ENCODE peak calls at places on chromosomes 2 and 18, in seven cellular contexts. W is mucosa of descending colon, S is stomach, F is astrocyte of the cerebellum, T is pancreas, A is fibroblast of villous mesenchyme, X is uterus. I is an unnamed sample.

GRCh38 chr18:63676526-63676925 is 14.8 kb upstream of the SERPINB3 start:
- DNase-seq in W (no peak), S (peak), F (no peak), T (no peak), A (no peak), X (no peak), I (no peak)

GRCh38 chr2:46053502-46054094 is 243.6 kb upstream of the EPAS1 start:
- DNase-seq in W (no peak), S (no peak), F (no peak), T (no peak), A (no peak), X (no peak), I (no peak)

GRCh38 chr18:40612356-40612755 is 1342.7 kb upstream of the PIK3C3 start:
- DNase-seq in W (no peak), S (no peak), F (no peak), T (no peak), A (no peak), X (no peak), I (no peak)

GRCh38 chr2:202060218-202060617 is 12.8 kb upstream of the KIAA2012 start:
- DNase-seq in W (no peak), S (no peak), F (no peak), T (no peak), A (no peak), X (no peak), I (no peak)

GRCh38 chr18:58893388-58894099 is 28.9 kb downstream of the ZNF532 start:
- DNase-seq in W (no peak), S (no peak), F (no peak), T (no peak), A (no peak), X (no peak), I (no peak)

GRCh38 chr18:39188278-39188677 is 1622.7 kb upstream of the CELF4 start:
- DNase-seq in W (no peak), S (no peak), F (no peak), T (no peak), A (no peak), X (no peak), I (no peak)

GRCh38 chr2:189056200-189057106 is 82.3 kb downstream of the COL3A1 start:
- DNase-seq in W (no peak), S (no peak), F (no peak), T (no peak), A (no peak), X (no peak), I (no peak)

GRCh38 chr2:185738679-185739472 is at the start of gene FSIP2:
- DNase-seq in W (peak), S (peak), F (no peak), T (peak), A (peak), X (peak), I (no peak)

GRCh38 chr2:165825041-165825440 is 31.0 kb upstream of the GALNT3 start:
- DNase-seq in W (no peak), S (peak), F (peak), T (no peak), A (no peak), X (no peak), I (no peak)

GRCh38 chr2:144217853-144218633 is 301.9 kb downstream of the ZEB2 start:
- DNase-seq in W (no peak), S (no peak), F (no peak), T (no peak), A (no peak), X (no peak), I (no peak)

GRCh38 chr2:36382472-36382871 is 26.9 kb downstream of the CRIM1 start:
- DNase-seq in W (no peak), S (no peak), F (no peak), T (no peak), A (no peak), X (no peak), I (no peak)

GRCh38 chr2:75047907-75048625 is 89.6 kb downstream of the POLE4 start:
- DNase-seq in W (no peak), S (no peak), F (no peak), T (no peak), A (peak), X (no peak), I (no peak)

GRCh38 chr2:200618590-200619021 is 32.8 kb downstream of the AOX1 start:
- DNase-seq in W (no peak), S (no peak), F (peak), T (no peak), A (peak), X (no peak), I (peak)

GRCh38 chr2:158325031-158325781 is 131.3 kb downstream of the CCDC148 start:
- DNase-seq in W (no peak), S (no peak), F (peak), T (no peak), A (no peak), X (no peak), I (no peak)

GRCh38 chr2:102107741-102108070 is 34.8 kb upstream of the IL1R1 start:
- DNase-seq in W (no peak), S (no peak), F (no peak), T (no peak), A (peak), X (no peak), I (peak)

GRCh38 chr2:102109016-102109415 is 33.5 kb upstream of the IL1R1 start:
- DNase-seq in W (no peak), S (no peak), F (no peak), T (no peak), A (no peak), X (no peak), I (no peak)

GRCh38 chr2:102103284-102103683 is 39.3 kb upstream of the IL1R1 start:
- DNase-seq in W (no peak), S (no peak), F (no peak), T (no peak), A (no peak), X (no peak), I (no peak)

GRCh38 chr2:102103992-102104871 is 38.3 kb upstream of the IL1R1 start:
- DNase-seq in W (peak), S (peak), F (peak), T (peak), A (peak), X (peak), I (peak)

GRCh38 chr2:102106133-102106556 is 36.4 kb upstream of the IL1R1 start:
- DNase-seq in W (no peak), S (no peak), F (no peak), T (no peak), A (peak), X (no peak), I (peak)
- H3K4me3 ChIP-seq in W (no peak), S (peak), F (peak), T (no peak), A (peak), X (no peak), I (no peak)

GRCh38 chr2:64359892-64360657 is 93.9 kb upstream of the LGALSL start:
- DNase-seq in W (peak), S (peak), F (peak), T (peak), A (peak), X (peak), I (peak)

GRCh38 chr2:64362562-64363026 is 91.4 kb upstream of the LGALSL start:
- DNase-seq in W (no peak), S (peak), F (no peak), T (peak), A (no peak), X (no peak), I (no peak)

GRCh38 chr2:64361151-64361938 is 92.6 kb upstream of the LGALSL start:
- DNase-seq in W (no peak), S (no peak), F (no peak), T (peak), A (no peak), X (no peak), I (no peak)

GRCh38 chr2:64356906-64357305 is 97.1 kb upstream of the LGALSL start:
- DNase-seq in W (no peak), S (no peak), F (no peak), T (no peak), A (no peak), X (no peak), I (no peak)

GRCh38 chr2:64359176-64359891 is 94.6 kb upstream of the LGALSL start:
- DNase-seq in W (no peak), S (no peak), F (peak), T (no peak), A (no peak), X (no peak), I (no peak)
- H3K4me3 ChIP-seq in W (no peak), S (no peak), F (no peak), T (no peak), A (no peak), X (no peak), I (no peak)

GRCh38 chr18:13302611-13303267 is 84.2 kb downstream of the LDLRAD4 start:
- DNase-seq in W (no peak), S (no peak), F (peak), T (peak), A (no peak), X (no peak), I (no peak)

GRCh38 chr18:13301691-13302469 is 83.3 kb downstream of the LDLRAD4 start:
- DNase-seq in W (no peak), S (no peak), F (no peak), T (no peak), A (no peak), X (no peak), I (no peak)

GRCh38 chr18:13298262-13298661 is 79.7 kb downstream of the LDLRAD4 start:
- DNase-seq in W (no peak), S (no peak), F (no peak), T (no peak), A (no peak), X (no peak), I (no peak)

GRCh38 chr18:13300029-13300428 is 81.5 kb downstream of the LDLRAD4 start:
- DNase-seq in W (no peak), S (no peak), F (no peak), T (no peak), A (no peak), X (no peak), I (no peak)

GRCh38 chr18:13300796-13301195 is 82.2 kb downstream of the LDLRAD4 start:
- DNase-seq in W (no peak), S (no peak), F (no peak), T (no peak), A (no peak), X (no peak), I (no peak)
- H3K4me3 ChIP-seq in W (no peak), S (no peak), F (no peak), T (no peak), A (no peak), X (no peak), I (no peak)

DNA sequence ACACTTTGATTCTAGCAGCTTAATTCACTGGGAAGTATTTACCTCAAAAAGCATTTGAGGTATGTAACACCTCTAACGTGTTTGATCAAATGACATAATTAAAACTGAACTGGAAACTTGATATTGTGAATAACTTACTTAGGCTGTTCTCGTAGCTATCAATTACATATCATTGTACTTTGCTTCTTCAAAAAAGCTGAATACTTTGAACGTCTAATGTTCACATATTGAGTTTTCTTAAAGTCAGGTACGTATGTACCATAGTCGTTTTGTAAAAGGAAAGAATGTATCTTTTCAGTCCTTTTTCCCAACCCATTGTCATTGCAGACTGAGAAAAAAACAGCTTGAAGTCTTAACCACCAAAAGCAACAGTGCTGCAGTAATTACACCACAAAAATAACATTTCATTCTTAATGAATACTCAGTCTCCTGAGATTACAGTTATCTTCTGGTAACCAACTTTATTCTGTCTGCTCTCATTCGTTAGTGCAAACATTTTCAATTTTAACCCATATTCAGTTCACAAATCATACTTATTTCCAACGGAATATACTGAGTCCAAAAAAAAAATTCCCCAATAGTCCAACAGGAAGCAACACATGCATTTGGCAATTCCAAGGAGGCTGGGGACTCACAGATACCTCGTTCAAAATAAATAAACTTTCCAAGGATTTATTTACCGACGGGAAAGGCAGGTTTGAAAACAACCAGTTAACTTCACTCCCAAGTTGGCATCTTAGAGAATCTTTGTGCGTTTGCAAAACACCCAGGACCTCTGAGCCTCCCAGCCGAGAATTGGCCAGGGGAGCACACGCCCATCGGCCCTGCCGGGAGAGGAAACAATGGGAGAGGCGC is 1.1 kb downstream of the CHN1 start:
- DNase-seq in W (no peak), S (no peak), F (no peak), T (no peak), A (peak), X (no peak), I (no peak)
- H3K4me3 ChIP-seq in W (no peak), S (peak), F (peak), T (peak), A (peak), X (peak), I (peak)

GRCh38 chr2:179461367-179461886 is 196.8 kb upstream of the SESTD1 start:
- DNase-seq in W (no peak), S (no peak), F (no peak), T (no peak), A (no peak), X (no peak), I (no peak)
- H3K4me3 ChIP-seq in W (no peak), S (no peak), F (no peak), T (no peak), A (no peak), X (no peak), I (no peak)

GRCh38 chr2:236306825-236307540 is 42.8 kb upstream of the ASB18 start:
- DNase-seq in W (no peak), S (no peak), F (no peak), T (no peak), A (no peak), X (no peak), I (no peak)
- H3K4me3 ChIP-seq in W (no peak), S (no peak), F (no peak), T (no peak), A (no peak), X (no peak), I (no peak)

DNA sequence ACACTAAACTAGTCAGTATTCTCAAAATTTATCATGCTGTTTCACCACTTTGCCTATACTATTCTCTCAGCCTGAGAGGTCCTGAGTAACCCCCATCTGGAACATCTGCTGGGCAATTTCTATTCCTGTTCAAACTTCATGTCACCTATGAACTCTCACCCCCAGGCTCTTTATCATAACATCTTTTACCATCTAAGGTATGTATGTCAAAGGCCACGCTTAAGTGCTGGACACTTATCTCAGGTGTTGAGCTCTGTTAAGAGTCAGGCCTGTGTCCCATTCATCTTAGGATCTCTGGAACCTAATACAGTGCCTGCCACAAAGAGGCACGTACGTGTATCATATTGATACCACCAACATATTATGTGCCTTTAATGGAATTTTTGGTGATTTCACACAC is 4.9 kb downstream of the AAK1 start:
- DNase-seq in W (no peak), S (no peak), F (no peak), T (no peak), A (no peak), X (no peak), I (no peak)
- H3K4me3 ChIP-seq in W (no peak), S (no peak), F (no peak), T (no peak), A (no peak), X (no peak), I (no peak)

GRCh38 chr2:172736419-172737174 is 952 bp downstream of the RAPGEF4 start:
- DNase-seq in W (no peak), S (no peak), F (no peak), T (no peak), A (no peak), X (no peak), I (no peak)
- H3K4me3 ChIP-seq in W (no peak), S (peak), F (peak), T (peak), A (no peak), X (peak), I (no peak)

GRCh38 chr18:48541026-48541746 is 2.4 kb downstream of the CTIF start:
- DNase-seq in W (peak), S (peak), F (peak), T (peak), A (peak), X (peak), I (peak)

GRCh38 chr18:48542513-48543181 is 3.8 kb downstream of the CTIF start:
- DNase-seq in W (no peak), S (no peak), F (no peak), T (no peak), A (no peak), X (no peak), I (no peak)

GRCh38 chr18:48540329-48541025 is 1.6 kb downstream of the CTIF start:
- DNase-seq in W (peak), S (peak), F (no peak), T (peak), A (peak), X (peak), I (no peak)

GRCh38 chr18:48543228-48543627 is 4.4 kb downstream of the CTIF start:
- DNase-seq in W (no peak), S (no peak), F (no peak), T (peak), A (no peak), X (no peak), I (no peak)

DNA sequence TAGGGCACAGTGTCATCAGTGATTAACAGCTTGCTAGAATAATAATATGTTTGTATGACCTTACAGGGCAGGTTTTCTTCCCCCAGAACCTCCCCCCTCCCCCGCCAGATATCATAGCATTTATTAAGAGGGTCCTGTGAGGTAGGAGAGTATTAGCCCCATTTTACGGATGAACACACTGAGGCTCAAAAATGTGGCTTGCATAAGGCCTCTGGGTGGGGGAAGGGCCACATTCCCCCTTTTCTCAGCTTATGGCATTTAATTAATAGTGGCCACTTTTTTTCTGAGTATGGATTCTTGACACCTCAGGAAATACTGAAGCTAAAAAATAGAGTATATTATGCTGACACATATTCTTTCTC is 2.9 kb downstream of the CTIF start:
- DNase-seq in W (no peak), S (no peak), F (no peak), T (no peak), A (no peak), X (no peak), I (no peak)
- H3K4me3 ChIP-seq in W (no peak), S (peak), F (peak), T (peak), A (peak), X (peak), I (peak)

GRCh38 chr2:205681836-205682238 is 464 bp upstream of the NRP2 start:
- DNase-seq in W (peak), S (no peak), F (no peak), T (no peak), A (no peak), X (peak), I (no peak)
- H3K4me3 ChIP-seq in W (no peak), S (peak), F (peak), T (peak), A (peak), X (peak), I (peak)

I was measured in AG09309.